ENCODE peak calls at places on chromosomes 7 and 10, in eight cellular contexts. B is fibroblast of lung; I is lower lobe of right lung; Z is OCI-LY7; K is lung; P is mammary epithelial cell; H is brain microvascular endothelial cell; T is CD8-positive, alpha-beta T cell. N is an unnamed sample. For H3K36me3, the result is how much of the 10 kb centered on the place peaks cover.

GRCh38 chr7:69341288-69341687 is 257.0 kb upstream of the AUTS2 start:
- DNase-seq in B (no peak), I (no peak), Z (no peak), K (no peak), P (no peak), H (no peak), T (no peak), N (no peak)

GRCh38 chr7:104950754-104951153 is 63.3 kb upstream of the KMT2E start:
- DNase-seq in B (peak), I (no peak), Z (no peak), K (no peak), P (no peak), H (no peak), T (no peak), N (no peak)

GRCh38 chr10:128751284-128751683 is 625.1 kb upstream of the MKI67 start:
- DNase-seq in B (no peak), I (no peak), Z (no peak), K (peak), P (no peak), H (no peak), T (no peak), N (no peak)

GRCh38 chr7:13880789-13881188 is 108.7 kb downstream of the ETV1 start:
- DNase-seq in B (peak), I (no peak), Z (no peak), K (no peak), P (peak), H (peak), T (no peak), N (no peak)

GRCh38 chr10:659710-660141 is 29.7 kb downstream of the DIP2C start:
- DNase-seq in B (peak), I (no peak), Z (no peak), K (no peak), P (no peak), H (peak), T (no peak), N (no peak)

GRCh38 chr10:28807760-28808613 is 130.7 kb downstream of the BAMBI start:
- DNase-seq in B (peak), I (no peak), Z (no peak), K (no peak), P (no peak), H (no peak), T (no peak), N (no peak)

GRCh38 chr10:14391342-14391741 is 60.6 kb upstream of the FRMD4A start:
- DNase-seq in B (no peak), I (no peak), Z (no peak), K (no peak), P (no peak), H (no peak), T (no peak), N (no peak)

GRCh38 chr10:103104721-103105120 is 88.4 kb downstream of the NT5C2 start:
- DNase-seq in B (no peak), I (no peak), Z (no peak), K (no peak), P (no peak), H (no peak), T (no peak), N (no peak)

GRCh38 chr7:71801996-71802395 is 610.1 kb downstream of the CALN1 start:
- DNase-seq in B (no peak), I (no peak), Z (no peak), K (no peak), P (no peak), H (no peak), T (no peak), N (no peak)

GRCh38 chr10:79487296-79488194 is 24.8 kb upstream of the EIF5AL1 start:
- DNase-seq in B (peak), I (peak), Z (peak), K (peak), P (peak), H (peak), T (no peak), N (peak)

GRCh38 chr7:73903321-73904218 is 42.6 kb downstream of the TMEM270 start:
- DNase-seq in B (no peak), I (peak), Z (no peak), K (no peak), P (no peak), H (no peak), T (no peak), N (no peak)

GRCh38 chr7:92754756-92755581 is 81.4 kb downstream of the CDK6 start:
- DNase-seq in B (no peak), I (no peak), Z (no peak), K (no peak), P (no peak), H (no peak), T (no peak), N (peak)

GRCh38 chr7:157501576-157501975 is 164.8 kb downstream of the DNAJB6 start:
- DNase-seq in B (no peak), I (no peak), Z (no peak), K (no peak), P (no peak), H (no peak), T (no peak), N (no peak)

GRCh38 chr7:24932815-24933214 is 47.2 kb downstream of the OSBPL3 start:
- DNase-seq in B (no peak), I (no peak), Z (peak), K (no peak), P (no peak), H (no peak), T (no peak), N (no peak)

GRCh38 chr7:150992051-150992640 is 1.3 kb downstream of the NOS3 start:
- DNase-seq in B (no peak), I (no peak), Z (no peak), K (no peak), P (no peak), H (no peak), T (no peak), N (no peak)

GRCh38 chr7:150994141-150994837 is 3.5 kb downstream of the NOS3 start:
- DNase-seq in B (no peak), I (no peak), Z (peak), K (no peak), P (no peak), H (no peak), T (no peak), N (no peak)

GRCh38 chr7:150994838-150995510 is 4.2 kb downstream of the NOS3 start:
- DNase-seq in B (no peak), I (no peak), Z (no peak), K (no peak), P (no peak), H (no peak), T (no peak), N (no peak)

GRCh38 chr7:150992833-150993302 is 2.1 kb downstream of the NOS3 start:
- DNase-seq in B (no peak), I (no peak), Z (peak), K (no peak), P (no peak), H (no peak), T (no peak), N (no peak)

DNA sequence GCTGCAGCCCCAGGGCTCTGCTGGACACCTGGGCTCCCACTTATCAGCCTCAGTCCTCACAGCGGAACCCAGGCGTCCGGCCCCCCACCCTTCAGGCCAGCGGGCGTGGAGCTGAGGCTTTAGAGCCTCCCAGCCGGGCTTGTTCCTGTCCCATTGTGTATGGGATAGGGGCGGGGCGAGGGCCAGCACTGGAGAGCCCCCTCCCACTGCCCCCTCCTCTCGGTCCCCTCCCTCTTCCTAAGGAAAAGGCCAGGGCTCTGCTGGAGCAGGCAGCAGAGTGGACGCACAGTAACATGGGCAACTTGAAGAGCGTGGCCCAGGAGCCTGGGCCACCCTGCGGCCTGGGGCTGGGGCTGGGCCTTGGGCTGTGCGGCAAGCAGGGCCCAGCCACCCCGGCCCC is 2.7 kb downstream of the NOS3 start:
- DNase-seq in B (no peak), I (no peak), Z (no peak), K (no peak), P (no peak), H (no peak), T (no peak), N (no peak)
- H3K27ac ChIP-seq in B (no peak), I (peak), Z (no peak), K (peak), P (no peak), H (no peak), T (no peak), N (no peak)

GRCh38 chr7:37405603-37406122 is 43.0 kb downstream of the ELMO1 start:
- DNase-seq in B (no peak), I (no peak), Z (no peak), K (no peak), P (no peak), H (no peak), T (no peak), N (no peak)
- H3K36me3 ChIP-seq in B (under half), I (under half), Z (under half), K (under half), P (under half), H (under half), T (under half), N (under half)

GRCh38 chr7:100017875-100018274 is 2.5 kb downstream of the ZKSCAN1 start:
- DNase-seq in B (no peak), I (no peak), Z (no peak), K (no peak), P (no peak), H (no peak), T (no peak), N (no peak)
- H3K27ac ChIP-seq in B (no peak), I (no peak), Z (no peak), K (no peak), P (no peak), H (no peak), T (no peak), N (peak)

GRCh38 chr7:148380581-148381419 is 209.8 kb upstream of the C7orf33 start:
- DNase-seq in B (no peak), I (no peak), Z (no peak), K (no peak), P (no peak), H (no peak), T (no peak), N (no peak)
- H3K36me3 ChIP-seq in B (under half), I (under half), Z (under half), K (under half), P (under half), H (under half), T (under half), N (under half)

GRCh38 chr7:30143748-30144251 is 9.0 kb downstream of the MTURN start:
- DNase-seq in B (peak), I (no peak), Z (no peak), K (no peak), P (peak), H (peak), T (no peak), N (no peak)
- H3K27ac ChIP-seq in B (no peak), I (peak), Z (no peak), K (no peak), P (no peak), H (no peak), T (no peak), N (peak)

GRCh38 chr10:130885021-130885655 is 426.4 kb downstream of the TCERG1L start:
- DNase-seq in B (no peak), I (no peak), Z (no peak), K (no peak), P (no peak), H (no peak), T (no peak), N (no peak)
- H3K36me3 ChIP-seq in B (under half), I (under half), Z (under half), K (under half), P (under half), H (under half), T (under half), N (under half)

DNA sequence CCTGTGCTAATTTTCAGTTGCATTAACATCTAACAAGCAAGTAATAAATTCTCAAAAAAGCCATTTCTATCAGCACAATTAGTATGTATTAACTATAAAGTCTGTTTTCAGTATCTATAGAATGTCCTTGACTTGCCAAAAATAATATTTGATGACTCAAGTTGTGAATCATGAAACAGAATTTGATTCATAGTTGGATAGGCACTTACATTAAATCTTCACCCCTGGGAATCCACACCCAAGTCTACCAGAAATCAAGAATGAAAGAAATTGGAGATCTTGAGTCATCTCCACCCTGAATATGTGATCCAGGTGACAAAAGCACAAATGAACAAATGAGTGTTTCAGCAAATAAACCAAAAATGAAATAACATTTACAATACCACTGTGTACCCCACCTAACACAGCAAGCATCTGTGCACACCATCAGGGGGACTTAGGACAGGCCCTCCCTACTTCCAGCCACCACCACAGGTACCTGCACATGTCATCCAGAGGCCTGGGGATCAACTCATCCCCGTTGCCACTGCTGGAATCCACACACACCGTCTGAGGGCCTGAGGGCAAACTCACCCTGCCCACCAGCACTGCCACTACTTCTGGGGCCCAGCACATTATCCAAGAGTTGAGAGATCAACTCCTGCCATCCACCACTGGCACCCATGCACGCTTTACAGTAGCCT is 160.1 kb downstream of the MTERF1 start:
- DNase-seq in B (peak), I (no peak), Z (no peak), K (no peak), P (peak), H (peak), T (no peak), N (no peak)
- H3K27ac ChIP-seq in B (no peak), I (no peak), Z (no peak), K (no peak), P (peak), H (no peak), T (no peak), N (no peak)

GRCh38 chr7:134297489-134297888 is 19.2 kb downstream of the SLC35B4 start:
- DNase-seq in B (no peak), I (no peak), Z (no peak), K (no peak), P (no peak), H (no peak), T (no peak), N (no peak)
- H3K36me3 ChIP-seq in B (under half), I (half or more), Z (half or more), K (under half), P (under half), H (under half), T (under half), N (under half)

GRCh38 chr7:134632937-134633540 is 13.6 kb upstream of the BPGM start:
- DNase-seq in B (peak), I (no peak), Z (peak), K (no peak), P (peak), H (peak), T (peak), N (no peak)
- H3K27ac ChIP-seq in B (no peak), I (no peak), Z (no peak), K (no peak), P (no peak), H (no peak), T (no peak), N (no peak)